ENCODE peak calls at places on chromosomes 1 and 21, in four cellular contexts. M is A549, W is IMR-90, D is K562. N is an unnamed sample.

GRCh38 chr1:103220503-103221095 is 112.3 kb upstream of the COL11A1 start:
- DNase-seq in M (no peak), W (peak; percentile 69), D (no peak), N (no peak)

GRCh38 chr1:167137285-167138192 is 43.7 kb downstream of the STYXL2 start:
- DNase-seq in D (no peak), W (no peak), M (no peak), N (no peak)

GRCh38 chr1:37752213-37752582 is 12.7 kb downstream of the EPHA10 start:
- DNase-seq in D (no peak), M (no peak), W (no peak), N (peak; percentile 15)

GRCh38 chr1:70360321-70360720 is 5.8 kb upstream of the ANKRD13C start:
- DNase-seq in M (no peak), D (peak; percentile 56), W (no peak), N (no peak)

GRCh38 chr1:30450818-30451233 is 272.6 kb downstream of the MATN1 start:
- DNase-seq in D (no peak), W (no peak), M (no peak), N (peak; percentile 4)

GRCh38 chr1:43270421-43271095 is 775 bp downstream of the TMEM125 start:
- DNase-seq in W (no peak), M (no peak), D (peak; percentile 61), N (peak; percentile 17)

GRCh38 chr1:3910769-3911520 is 10.9 kb upstream of the C1orf174 start:
- DNase-seq in W (peak; percentile 37), D (peak; percentile 84), M (peak; percentile 70), N (peak; percentile 91)

GRCh38 chr1:46547481-46548383 is 3.7 kb downstream of the KNCN start:
- DNase-seq in W (peak; percentile 62), D (peak; percentile 84), M (peak; percentile 34), N (peak; percentile 64)

GRCh38 chr1:48687271-48688045 is 89.2 kb downstream of the BEND5 start:
- DNase-seq in W (no peak), D (no peak), M (no peak), N (no peak)
- H3K4me2 ChIP-seq in W (no peak overlapping the region), D (no peak overlapping the region), M (no peak overlapping the region), N (no peak overlapping the region)

GRCh38 chr1:223364685-223365382 is 858 bp upstream of the SUSD4 start:
- DNase-seq in M (no peak), D (peak; percentile 46), W (no peak), N (no peak)
- TF ChIP-seq USF2 in M (no peak), D (no peak), W (no peak), N (no peak)

GRCh38 chr1:61887076-61887867 is 145.0 kb downstream of the PATJ start:
- DNase-seq in D (no peak), M (no peak), W (no peak), N (no peak)
- TF ChIP-seq SMC3 in D (no peak), M (no peak), W (no peak), N (no peak)

DNA sequence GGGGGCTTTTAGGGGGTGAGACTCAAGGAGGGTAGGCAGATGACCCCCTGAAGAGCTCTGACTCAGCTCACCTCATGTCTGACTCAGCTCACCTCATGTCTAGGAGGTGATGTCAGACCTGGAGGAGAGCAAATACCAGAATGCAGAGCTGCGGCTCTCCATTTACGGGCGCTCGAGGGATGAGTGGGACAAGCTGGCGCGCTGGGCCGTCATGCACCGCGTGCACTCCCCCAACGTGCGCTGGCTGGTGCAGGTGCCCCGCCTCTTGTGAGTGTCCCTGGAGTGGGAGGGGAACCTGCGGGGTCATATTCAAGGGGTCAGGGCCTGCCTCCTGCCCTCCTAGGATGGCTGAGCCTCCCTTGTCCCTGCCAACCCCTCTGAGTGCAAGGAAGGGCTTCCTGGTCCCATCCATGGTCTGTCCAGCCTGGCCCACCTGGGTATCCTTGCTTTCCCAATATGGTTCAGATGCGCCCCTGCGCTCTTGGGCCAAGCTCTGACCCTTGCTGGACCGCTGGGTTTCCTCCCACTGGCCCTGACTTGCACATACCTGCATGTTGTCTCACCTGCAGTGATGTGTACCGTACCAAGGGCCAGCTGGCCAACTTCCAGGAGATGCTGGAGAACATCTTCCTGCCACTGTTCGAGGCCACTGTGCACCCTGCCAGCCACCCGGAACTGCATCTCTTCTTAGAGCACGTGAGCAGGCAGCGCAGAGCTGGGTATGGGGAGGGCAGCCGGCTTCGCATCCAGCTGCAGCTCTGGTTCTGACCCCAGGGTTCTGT is 9.1 kb downstream of the AMPD2 start:
- DNase-seq in D (no peak), M (no peak), W (peak; percentile 59), N (no peak)
- H3K4me2 ChIP-seq in D (no peak overlapping the region), M (no peak overlapping the region), W (no peak overlapping the region), N (no peak overlapping the region)

GRCh38 chr1:11099310-11100148 is at the start of gene EXOSC10:
- DNase-seq in M (peak; percentile 84), W (peak; percentile 77), D (peak; percentile 98), N (peak; percentile 98)
- TF ChIP-seq USF2 in M (no peak), W (no peak), D (no peak), N (no peak)

GRCh38 chr1:234669499-234669898 is 59.5 kb upstream of the IRF2BP2 start:
- DNase-seq in W (no peak), D (no peak), M (no peak), N (no peak)
- TF ChIP-seq SMC3 in W (no peak), D (no peak), M (no peak), N (no peak)

DNA sequence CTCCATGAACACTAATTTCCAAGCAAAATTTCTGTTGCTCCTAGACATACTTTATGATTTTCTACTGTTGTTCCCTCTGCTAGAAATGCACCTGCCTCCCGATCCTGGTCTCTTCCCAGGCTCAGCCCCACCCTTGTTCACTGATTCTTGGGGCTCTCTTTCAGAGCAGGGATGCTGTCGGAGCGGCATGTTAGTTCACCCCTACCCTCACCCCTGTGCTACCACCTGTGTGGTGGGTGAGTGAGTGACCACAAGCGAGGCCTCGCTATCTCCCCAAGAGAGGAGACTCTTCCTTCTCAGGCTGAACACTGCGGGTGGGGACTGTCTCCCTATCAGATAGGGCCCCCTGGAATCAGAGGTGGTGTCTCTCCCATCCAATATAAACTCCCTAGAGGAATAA is 4.9 kb upstream of the S100A8 start:
- DNase-seq in D (no peak), W (no peak), M (no peak), N (no peak)
- H3K4me2 ChIP-seq in D (no peak overlapping the region), W (no peak overlapping the region), M (no peak overlapping the region), N (no peak overlapping the region)

DNA sequence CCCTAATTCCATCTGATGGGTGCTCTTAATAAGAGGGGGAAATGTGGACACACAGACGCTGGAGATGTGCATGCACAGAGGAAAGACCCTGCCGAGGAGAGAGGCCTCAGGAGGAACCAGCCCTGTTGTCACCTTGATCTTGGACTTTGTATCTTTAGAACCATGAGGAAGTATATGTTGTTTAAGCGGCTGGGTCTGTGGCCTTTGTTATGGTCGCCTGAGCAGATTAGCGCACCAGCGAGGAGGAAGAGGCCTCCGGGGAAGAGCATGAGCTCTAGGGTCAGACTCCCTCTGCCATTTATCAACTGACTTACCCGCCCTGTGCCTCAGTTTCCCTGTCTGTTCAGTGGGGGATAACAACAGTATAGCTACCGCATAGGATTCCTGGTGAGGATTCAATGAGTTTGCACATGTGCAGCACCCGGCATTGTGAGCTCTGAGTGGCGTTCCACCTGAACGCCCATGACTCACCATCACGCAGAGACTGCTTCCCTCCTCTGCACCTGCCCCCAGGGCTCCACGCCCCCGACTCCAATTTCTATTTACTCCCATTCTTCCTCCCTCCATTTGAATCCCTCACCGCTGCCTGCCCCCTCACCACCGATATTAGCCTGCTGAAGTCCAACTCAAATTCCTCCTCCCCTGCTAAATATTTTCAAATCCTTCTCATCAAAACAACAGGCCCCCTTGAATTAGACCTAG is 67.2 kb downstream of the ATP5PO start:
- DNase-seq in M (no peak), W (no peak), D (no peak), N (no peak)
- TF ChIP-seq USF2 in M (no peak), W (no peak), D (no peak), N (no peak)